ENCODE peak calls at places on chromosomes 16 and 17, in four cellular contexts. F is AG04450; V is ovary; S is CD8-positive, alpha-beta T cell. W is an unnamed sample.

GRCh38 chr17:39122982-39123381 is 28.5 kb downstream of the PLXDC1 start:
- DNase-seq in F (no peak), V (no peak), S (no peak), W (no peak)

GRCh38 chr17:78005452-78006171 is 47.1 kb downstream of the TNRC6C start:
- DNase-seq in F (no peak), V (no peak), S (no peak), W (no peak)

GRCh38 chr17:49777577-49777976 is 10.9 kb upstream of the KAT7 start:
- DNase-seq in F (no peak), V (no peak), S (no peak), W (no peak)

GRCh38 chr17:30905742-30906100 is 317 bp downstream of the TEFM start:
- DNase-seq in F (no peak), V (no peak), S (no peak), W (no peak)

GRCh38 chr17:70100983-70101382 is 26.0 kb downstream of the KCNJ16 start:
- DNase-seq in F (no peak), V (no peak), S (no peak), W (no peak)

GRCh38 chr16:27314161-27314723 is 468 bp downstream of the IL4R start:
- DNase-seq in F (peak; percentile 84), V (no peak), S (peak; percentile 17), W (no peak)

GRCh38 chr16:23712976-23713375 is at the start of gene ERN2:
- DNase-seq in F (no peak), V (no peak), S (no peak), W (no peak)

GRCh38 chr17:7380321-7380720 is 568 bp upstream of the TNK1 start:
- DNase-seq in F (no peak), V (peak; percentile 64), S (no peak), W (peak; percentile 63)

DNA sequence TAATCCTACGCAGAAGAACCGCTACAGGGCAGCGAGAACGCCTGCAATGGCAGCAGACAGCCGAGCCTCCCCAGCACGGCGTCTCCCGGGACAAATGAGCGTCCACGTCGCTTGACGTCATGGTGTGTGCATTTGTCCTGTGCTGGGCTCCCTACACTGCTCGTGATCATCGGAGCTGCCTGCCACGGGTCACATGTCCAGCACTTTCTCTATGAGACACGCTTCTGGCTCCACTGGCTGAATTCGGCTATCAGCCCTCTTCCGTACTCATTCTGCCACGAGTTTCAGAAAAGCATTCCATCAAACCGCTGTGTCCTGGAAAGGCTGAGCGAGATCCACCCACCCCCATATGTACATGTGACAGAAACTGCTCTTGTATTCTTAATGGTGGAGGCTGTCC is 28.4 kb upstream of the SHCBP1 start:
- DNase-seq in F (no peak), V (no peak), S (no peak), W (no peak)
- H3K4me3 ChIP-seq in F (peak overlapping the region; percentile 20), V (peak overlapping the region; percentile 10), S (no peak overlapping the region), W (no peak overlapping the region)

GRCh38 chr16:64089697-64090096 is 1032.2 kb downstream of the CDH11 start:
- DNase-seq in F (no peak), V (no peak), S (no peak), W (no peak)
- TF ChIP-seq CTCF in F (peak; percentile 53), V (no peak), S (no peak), W (peak; percentile 66)

GRCh38 chr17:33291248-33292183 is 1.6 kb downstream of the ASIC2 start:
- DNase-seq in F (no peak), V (no peak), S (no peak), W (no peak)

GRCh38 chr17:33290156-33290697 is 2.9 kb downstream of the ASIC2 start:
- DNase-seq in F (no peak), V (no peak), S (no peak), W (no peak)

GRCh38 chr17:33294994-33295393 is 1.9 kb upstream of the ASIC2 start:
- DNase-seq in F (no peak), V (no peak), S (no peak), W (no peak)

GRCh38 chr17:33292981-33293867 is at the start of gene ASIC2:
- DNase-seq in F (no peak), V (no peak), S (no peak), W (no peak)

DNA sequence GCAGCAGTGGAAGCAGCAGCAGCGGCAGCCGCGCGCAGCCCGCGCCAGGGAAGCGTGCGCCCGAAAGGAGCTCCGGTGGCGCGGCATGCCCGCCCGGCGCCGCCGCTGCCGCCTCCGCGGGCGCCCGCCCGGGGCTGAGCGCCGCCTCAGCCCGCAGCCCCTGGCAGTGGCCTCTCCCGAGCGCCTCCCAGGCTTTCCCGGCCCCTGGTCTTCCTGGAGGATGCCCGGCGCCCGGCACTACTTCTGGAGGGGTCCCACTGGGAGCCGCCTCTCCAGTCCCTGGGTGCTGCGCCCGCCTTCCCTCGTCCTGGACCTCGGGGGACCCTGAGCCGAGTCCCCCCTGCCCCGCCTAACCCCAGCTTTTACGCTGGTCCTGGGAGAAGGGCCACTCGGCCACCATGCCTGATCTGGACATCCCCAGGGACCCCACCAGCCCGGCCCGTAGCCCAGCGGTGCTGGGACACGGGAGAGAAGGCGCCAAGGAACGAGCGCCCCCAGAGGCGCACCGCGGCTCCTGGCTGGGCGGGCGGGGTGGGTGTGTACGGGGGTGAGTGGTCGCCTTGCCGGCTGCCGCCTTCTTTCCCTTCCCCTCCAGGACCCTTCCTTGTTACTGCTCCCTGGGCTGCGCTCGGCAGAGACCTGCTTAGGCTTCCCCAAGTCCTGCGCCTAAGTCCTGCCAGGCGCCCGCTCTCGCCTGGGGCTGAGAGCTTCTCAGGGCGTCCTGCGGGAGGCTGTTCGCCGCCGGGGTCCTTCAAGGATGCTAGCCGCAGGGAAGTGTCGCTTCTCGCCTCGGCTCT is 713 bp downstream of the ASIC2 start:
- DNase-seq in F (no peak), V (no peak), S (no peak), W (no peak)
- H3K4me3 ChIP-seq in F (peak overlapping the region; percentile 54), V (peak overlapping the region; percentile 12), S (no peak overlapping the region), W (peak overlapping the region; percentile 57)

GRCh38 chr16:31714899-31715504 is 158.6 kb upstream of the ZNF267 start:
- DNase-seq in F (no peak), V (no peak), S (no peak), W (no peak)

GRCh38 chr16:31712064-31712540 is 161.5 kb upstream of the ZNF267 start:
- DNase-seq in F (no peak), V (no peak), S (no peak), W (no peak)

GRCh38 chr16:31715915-31716314 is 157.7 kb upstream of the ZNF267 start:
- DNase-seq in F (no peak), V (no peak), S (no peak), W (no peak)

GRCh38 chr16:31713071-31713944 is 160.3 kb upstream of the ZNF267 start:
- DNase-seq in F (peak; percentile 78), V (peak; percentile 89), S (peak; percentile 85), W (peak; percentile 80)

GRCh38 chr16:31713945-31714898 is 159.4 kb upstream of the ZNF267 start:
- DNase-seq in F (no peak), V (no peak), S (no peak), W (no peak)
- TF ChIP-seq CTCF in F (peak; percentile 39), V (no peak), S (no peak), W (peak; percentile 52)

DNA sequence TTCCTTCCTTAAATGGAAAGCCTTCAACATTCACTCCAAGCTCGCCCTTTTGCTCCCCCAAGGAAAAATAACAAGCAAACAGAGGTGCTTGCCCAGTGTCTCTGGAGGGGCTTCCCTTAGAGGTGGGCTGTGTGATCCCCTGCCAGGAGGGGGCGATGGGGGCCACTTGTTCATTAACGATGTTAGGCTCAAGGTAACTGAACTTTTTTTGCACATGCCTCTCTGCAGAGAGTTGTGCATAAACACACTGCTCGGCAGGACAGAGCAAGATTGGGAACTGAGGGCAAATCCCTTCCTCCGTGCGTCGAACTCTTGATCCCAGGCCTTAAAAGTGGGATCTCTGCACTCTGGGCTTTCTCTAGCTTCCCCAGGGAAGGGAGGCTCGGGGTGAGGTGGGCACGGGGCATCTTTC is 15.5 kb upstream of the NAGLU start:
- DNase-seq in F (no peak), V (no peak), S (no peak), W (no peak)
- H3K4me3 ChIP-seq in F (peak overlapping the region; percentile 17), V (no peak overlapping the region), S (no peak overlapping the region), W (no peak overlapping the region)

DNA sequence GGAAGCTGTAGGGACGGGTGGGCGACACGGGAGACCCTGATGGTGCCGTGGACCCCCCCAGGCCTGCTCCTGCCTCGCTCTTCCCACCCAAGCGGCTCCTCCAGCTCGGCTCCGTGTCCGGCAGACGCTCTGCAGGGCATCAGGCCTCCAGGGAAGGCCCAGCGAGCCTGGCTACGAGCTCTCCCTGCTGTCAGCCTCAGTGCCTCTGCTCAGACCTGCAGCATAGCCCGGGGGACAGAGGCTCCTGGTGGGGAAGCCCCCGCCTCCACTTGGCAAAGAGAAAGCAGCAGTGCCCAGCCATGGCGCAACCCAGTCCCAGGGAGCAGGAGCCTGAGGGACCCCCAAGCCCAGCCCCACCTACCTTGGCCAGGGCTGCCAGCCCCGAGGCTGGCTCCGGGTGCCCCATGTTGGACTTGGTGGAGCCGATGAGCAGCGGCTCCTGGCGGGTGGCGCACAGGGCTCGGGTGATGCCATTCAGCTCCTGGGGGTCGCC is 5.9 kb downstream of the FASN start:
- DNase-seq in F (no peak), V (no peak), S (no peak), W (no peak)
- TF ChIP-seq CTCF in F (no peak), V (no peak), S (no peak), W (no peak)

GRCh38 chr16:15701975-15702970 is 52.2 kb downstream of the NDE1 start:
- DNase-seq in F (no peak), V (no peak), S (no peak), W (no peak)
- H3K4me3 ChIP-seq in F (no peak overlapping the region), V (no peak overlapping the region), S (no peak overlapping the region), W (no peak overlapping the region)

W was measured in retinal pigment epithelial cell.